ENCODE peak calls at places on chromosomes 7 and 10, in five cellular contexts. One of them, this sample, is unnamed.

GRCh38 chr10:84308021-84308420 is 20.4 kb upstream of the CCSER2 start:
- DNase-seq in erythroblast: no peak
- DNase-seq in GM18507: no peak
- DNase-seq in H4: no peak
- DNase-seq in suprapubic skin: no peak
- DNase-seq in this sample: no peak

GRCh38 chr10:29588640-29589421 is 45.9 kb downstream of the SVIL start:
- DNase-seq in erythroblast: no peak
- DNase-seq in GM18507: no peak
- DNase-seq in H4: no peak
- DNase-seq in suprapubic skin: no peak
- DNase-seq in this sample: no peak

GRCh38 chr10:79929409-79929904 is 19.4 kb downstream of the SFTPD start:
- DNase-seq in erythroblast: peak; percentile 81
- DNase-seq in GM18507: peak; percentile 52
- DNase-seq in H4: peak; percentile 34
- DNase-seq in suprapubic skin: peak; percentile 85
- DNase-seq in this sample: peak; percentile 89

GRCh38 chr10:118471863-118472262 is 123.6 kb downstream of the PRLHR start:
- DNase-seq in erythroblast: no peak
- DNase-seq in GM18507: no peak
- DNase-seq in H4: peak; percentile 13
- DNase-seq in suprapubic skin: no peak
- DNase-seq in this sample: peak; percentile 33

GRCh38 chr10:77602231-77602912 is 35.2 kb downstream of the KCNMA1 start:
- DNase-seq in erythroblast: no peak
- DNase-seq in GM18507: no peak
- DNase-seq in H4: peak; percentile 55
- DNase-seq in suprapubic skin: no peak
- DNase-seq in this sample: no peak

GRCh38 chr7:34041716-34042115 is 136.4 kb downstream of the BMPER start:
- DNase-seq in erythroblast: no peak
- DNase-seq in GM18507: no peak
- DNase-seq in H4: no peak
- DNase-seq in suprapubic skin: no peak
- DNase-seq in this sample: no peak

GRCh38 chr7:9822458-9823290 is 1151.0 kb upstream of the PHF14 start:
- DNase-seq in erythroblast: no peak
- DNase-seq in GM18507: no peak
- DNase-seq in H4: no peak
- DNase-seq in suprapubic skin: no peak
- DNase-seq in this sample: no peak

GRCh38 chr10:97853006-97853405 is 3.4 kb downstream of the GOLGA7B start:
- DNase-seq in erythroblast: no peak
- DNase-seq in GM18507: no peak
- DNase-seq in H4: no peak
- DNase-seq in suprapubic skin: no peak
- DNase-seq in this sample: no peak

GRCh38 chr10:73044378-73045285 is 52.0 kb downstream of the P4HA1 start:
- DNase-seq in erythroblast: no peak
- DNase-seq in GM18507: no peak
- DNase-seq in H4: peak; percentile 43
- DNase-seq in suprapubic skin: no peak
- DNase-seq in this sample: peak; percentile 4

GRCh38 chr10:131821378-131822012 is 79.3 kb upstream of the PPP2R2D start:
- DNase-seq in erythroblast: no peak
- DNase-seq in GM18507: no peak
- DNase-seq in H4: no peak
- DNase-seq in suprapubic skin: peak; percentile 45
- DNase-seq in this sample: no peak

GRCh38 chr7:99579956-99580777 is 17.9 kb upstream of the TMEM225B start:
- DNase-seq in erythroblast: peak; percentile 28
- DNase-seq in GM18507: no peak
- DNase-seq in H4: no peak
- DNase-seq in suprapubic skin: no peak
- DNase-seq in this sample: peak; percentile 68

GRCh38 chr10:21057989-21058388 is 160.9 kb upstream of the NEBL start:
- DNase-seq in erythroblast: no peak
- DNase-seq in GM18507: no peak
- DNase-seq in H4: no peak
- DNase-seq in suprapubic skin: no peak
- DNase-seq in this sample: no peak

GRCh38 chr7:114922151-114922651 is 307 bp downstream of the MDFIC start:
- DNase-seq in erythroblast: no peak
- DNase-seq in GM18507: no peak
- DNase-seq in H4: no peak
- DNase-seq in suprapubic skin: no peak
- DNase-seq in this sample: peak; percentile 77

GRCh38 chr7:151886783-151887182 is 9.9 kb upstream of the PRKAG2 start:
- DNase-seq in erythroblast: no peak
- DNase-seq in GM18507: no peak
- DNase-seq in H4: no peak
- DNase-seq in suprapubic skin: peak; percentile 72
- DNase-seq in this sample: no peak

GRCh38 chr7:369476-369980 is 79.6 kb downstream of the FOXL3 start:
- DNase-seq in erythroblast: no peak
- DNase-seq in GM18507: no peak
- DNase-seq in H4: no peak
- DNase-seq in suprapubic skin: no peak
- DNase-seq in this sample: no peak

GRCh38 chr7:134755422-134756022 is 23.9 kb upstream of the CALD1 start:
- DNase-seq in erythroblast: peak; percentile 25
- DNase-seq in GM18507: no peak
- DNase-seq in H4: no peak
- DNase-seq in suprapubic skin: no peak
- DNase-seq in this sample: peak; percentile 46

GRCh38 chr7:26305048-26305868 is 13.6 kb downstream of the SNX10 start:
- DNase-seq in erythroblast: no peak
- DNase-seq in GM18507: no peak
- DNase-seq in H4: no peak
- DNase-seq in suprapubic skin: no peak
- DNase-seq in this sample: no peak

GRCh38 chr10:34658934-34659333 is 156.2 kb downstream of the PARD3 start:
- DNase-seq in erythroblast: no peak
- DNase-seq in GM18507: no peak
- DNase-seq in H4: no peak
- DNase-seq in suprapubic skin: no peak
- DNase-seq in this sample: no peak

GRCh38 chr10:31620236-31621151 is 301.5 kb downstream of the ZEB1 start:
- DNase-seq in erythroblast: no peak
- DNase-seq in GM18507: no peak
- DNase-seq in H4: peak; percentile 13
- DNase-seq in suprapubic skin: peak; percentile 88
- DNase-seq in this sample: peak; percentile 8

GRCh38 chr7:33109758-33110238 is 594 bp upstream of the RP9 start:
- DNase-seq in erythroblast: peak; percentile 13
- DNase-seq in GM18507: no peak
- DNase-seq in H4: peak; percentile 46
- DNase-seq in suprapubic skin: no peak
- DNase-seq in this sample: peak; percentile 73

GRCh38 chr10:24957624-24958435 is 5.4 kb upstream of the PRTFDC1 start:
- DNase-seq in erythroblast: no peak
- DNase-seq in GM18507: no peak
- DNase-seq in H4: peak; percentile 71
- DNase-seq in suprapubic skin: no peak
- DNase-seq in this sample: no peak

GRCh38 chr7:51316262-51316665 is 345 bp downstream of the COBL start:
- DNase-seq in erythroblast: no peak
- DNase-seq in GM18507: no peak
- DNase-seq in H4: no peak
- DNase-seq in suprapubic skin: no peak
- DNase-seq in this sample: peak; percentile 91

GRCh38 chr7:100486753-100487446 is 3.2 kb downstream of the NYAP1 start:
- DNase-seq in erythroblast: no peak
- DNase-seq in GM18507: no peak
- DNase-seq in H4: peak; percentile 37
- DNase-seq in suprapubic skin: no peak
- DNase-seq in this sample: peak; percentile 73

GRCh38 chr10:72692897-72693598 is 1.1 kb downstream of the MCU start:
- DNase-seq in erythroblast: peak; percentile 28
- DNase-seq in GM18507: no peak
- DNase-seq in H4: no peak
- DNase-seq in suprapubic skin: no peak
- DNase-seq in this sample: peak; percentile 55

GRCh38 chr7:116670409-116671036 is 1.5 kb upstream of the MET start:
- DNase-seq in erythroblast: no peak
- DNase-seq in GM18507: no peak
- DNase-seq in H4: no peak
- DNase-seq in suprapubic skin: no peak
- DNase-seq in this sample: peak; percentile 50

GRCh38 chr7:4712371-4713182 is 30.5 kb downstream of the FOXK1 start:
- DNase-seq in erythroblast: peak; percentile 26
- DNase-seq in GM18507: peak; percentile 35
- DNase-seq in H4: no peak
- DNase-seq in suprapubic skin: no peak
- DNase-seq in this sample: peak; percentile 96

GRCh38 chr10:35369049-35369760 is 32.9 kb downstream of the CCNY start:
- DNase-seq in erythroblast: no peak
- DNase-seq in GM18507: no peak
- DNase-seq in H4: no peak
- DNase-seq in suprapubic skin: no peak
- DNase-seq in this sample: no peak

GRCh38 chr10:117654105-117654504 is 111.6 kb downstream of the EMX2 start:
- DNase-seq in erythroblast: no peak
- DNase-seq in GM18507: no peak
- DNase-seq in H4: no peak
- DNase-seq in suprapubic skin: no peak
- DNase-seq in this sample: no peak

GRCh38 chr10:46283217-46283944 is 3.4 kb upstream of the ANTXRL start:
- DNase-seq in erythroblast: no peak
- DNase-seq in GM18507: no peak
- DNase-seq in H4: no peak
- DNase-seq in suprapubic skin: peak; percentile 37
- DNase-seq in this sample: peak; percentile 48

GRCh38 chr7:75652788-75653187 is 86.0 kb downstream of the HIP1 start:
- DNase-seq in erythroblast: no peak
- DNase-seq in GM18507: no peak
- DNase-seq in H4: no peak
- DNase-seq in suprapubic skin: no peak
- DNase-seq in this sample: peak; percentile 63

GRCh38 chr10:51867956-51868355 is 168.6 kb upstream of the CSTF2T start:
- DNase-seq in erythroblast: no peak
- DNase-seq in GM18507: no peak
- DNase-seq in H4: peak; percentile 76
- DNase-seq in suprapubic skin: no peak
- DNase-seq in this sample: peak; percentile 12

GRCh38 chr10:112230325-112230988 is 46.9 kb upstream of the GPAM start:
- DNase-seq in erythroblast: no peak
- DNase-seq in GM18507: no peak
- DNase-seq in H4: no peak
- DNase-seq in suprapubic skin: no peak
- DNase-seq in this sample: peak; percentile 14

GRCh38 chr10:69703766-69704191 is 73.7 kb downstream of the FAM241B start:
- DNase-seq in erythroblast: no peak
- DNase-seq in GM18507: no peak
- DNase-seq in H4: peak; percentile 88
- DNase-seq in suprapubic skin: no peak
- DNase-seq in this sample: no peak

GRCh38 chr7:12607134-12607533 is 36.6 kb downstream of the SCIN start:
- DNase-seq in erythroblast: no peak
- DNase-seq in GM18507: no peak
- DNase-seq in H4: peak; percentile 75
- DNase-seq in suprapubic skin: no peak
- DNase-seq in this sample: peak; percentile 99

GRCh38 chr7:121083790-121084251 is 95.3 kb downstream of the CPED1 start:
- DNase-seq in erythroblast: no peak
- DNase-seq in GM18507: no peak
- DNase-seq in H4: no peak
- DNase-seq in suprapubic skin: no peak
- DNase-seq in this sample: no peak

This sample was measured in DMS53.